ENCODE peak calls at places on chromosomes 11 and 22, in five cellular contexts. U is CD8-positive, alpha-beta T cell; C is pancreas; H is dorsolateral prefrontal cortex; Z is fibroblast of lung. G is an unnamed sample.

GRCh38 chr11:129222158-129222557 is 30.0 kb upstream of the ARHGAP32 start:
- DNase-seq in U (no peak), C (no peak), H (no peak), Z (no peak), G (no peak)

GRCh38 chr11:3008746-3009336 is 16.7 kb upstream of the NAP1L4 start:
- DNase-seq in U (no peak), C (no peak), H (no peak), Z (no peak), G (no peak)

GRCh38 chr11:33835143-33835878 is 56.6 kb downstream of the LMO2 start:
- DNase-seq in U (no peak), C (no peak), H (no peak), Z (peak), G (no peak)

GRCh38 chr22:38448945-38449745 is 5.9 kb downstream of the KCNJ4 start:
- DNase-seq in U (no peak), C (no peak), H (no peak), Z (no peak), G (no peak)

GRCh38 chr11:73576226-73576625 is 21.7 kb downstream of the FAM168A start:
- DNase-seq in U (no peak), C (no peak), H (no peak), Z (no peak), G (no peak)

GRCh38 chr11:95487391-95487790 is 256.4 kb upstream of the SESN3 start:
- DNase-seq in U (no peak), C (no peak), H (no peak), Z (peak), G (no peak)

GRCh38 chr11:47179655-47179991 is 2.9 kb upstream of the ARFGAP2 start:
- DNase-seq in U (no peak), C (no peak), H (no peak), Z (no peak), G (no peak)

GRCh38 chr11:134802116-134802515 is 390.1 kb upstream of the B3GAT1 start:
- DNase-seq in U (no peak), C (no peak), H (no peak), Z (no peak), G (no peak)

GRCh38 chr11:65770951-65771567 is 9.7 kb downstream of the AP5B1 start:
- DNase-seq in U (no peak), C (no peak), H (no peak), Z (no peak), G (no peak)

GRCh38 chr11:126514061-126514713 is 158.7 kb downstream of the ST3GAL4 start:
- DNase-seq in U (no peak), C (no peak), H (no peak), Z (no peak), G (no peak)

GRCh38 chr11:93000511-93001476 is 31.3 kb downstream of the MTNR1B start:
- DNase-seq in U (no peak), C (no peak), H (no peak), Z (peak), G (no peak)

GRCh38 chr22:41334215-41334614 is 32.9 kb downstream of the ZC3H7B start:
- DNase-seq in U (no peak), C (no peak), H (no peak), Z (no peak), G (no peak)

GRCh38 chr22:22870577-22871398 is 16.8 kb upstream of the IGLL5 start:
- DNase-seq in U (no peak), C (no peak), H (no peak), Z (no peak), G (no peak)

GRCh38 chr11:69213315-69213714 is 57.6 kb downstream of the SMIM38 start:
- DNase-seq in U (no peak), C (peak), H (no peak), Z (no peak), G (no peak)

GRCh38 chr22:48744283-48744641 is 1083.4 kb downstream of the BRD1 start:
- DNase-seq in U (no peak), C (peak), H (no peak), Z (no peak), G (no peak)

GRCh38 chr11:124865902-124866851 is 945 bp downstream of the ROBO3 start:
- DNase-seq in U (peak), C (no peak), H (no peak), Z (peak), G (no peak)

GRCh38 chr11:113896156-113896879 is 8.3 kb upstream of the HTR3B start:
- DNase-seq in U (peak), C (no peak), H (peak), Z (peak), G (no peak)

GRCh38 chr11:103338621-103339484 is 229.6 kb downstream of the DYNC2H1 start:
- DNase-seq in U (no peak), C (no peak), H (no peak), Z (peak), G (no peak)

GRCh38 chr22:18997925-18998315 is 61.8 kb upstream of the PRODH start:
- DNase-seq in U (no peak), C (no peak), H (peak), Z (no peak), G (no peak)
- H3K27ac ChIP-seq in U (no peak), C (no peak), H (no peak), Z (no peak), G (no peak)

GRCh38 chr22:42912049-42912448 is 55.0 kb upstream of the ARFGAP3 start:
- DNase-seq in U (no peak), C (no peak), H (no peak), Z (no peak), G (no peak)

GRCh38 chr22:42908082-42908746 is 51.1 kb upstream of the ARFGAP3 start:
- DNase-seq in U (no peak), C (no peak), H (no peak), Z (no peak), G (no peak)

GRCh38 chr22:42910221-42910942 is 53.3 kb upstream of the ARFGAP3 start:
- DNase-seq in U (no peak), C (no peak), H (no peak), Z (no peak), G (no peak)

GRCh38 chr22:42907404-42908081 is 50.5 kb upstream of the ARFGAP3 start:
- DNase-seq in U (no peak), C (no peak), H (no peak), Z (no peak), G (no peak)

DNA sequence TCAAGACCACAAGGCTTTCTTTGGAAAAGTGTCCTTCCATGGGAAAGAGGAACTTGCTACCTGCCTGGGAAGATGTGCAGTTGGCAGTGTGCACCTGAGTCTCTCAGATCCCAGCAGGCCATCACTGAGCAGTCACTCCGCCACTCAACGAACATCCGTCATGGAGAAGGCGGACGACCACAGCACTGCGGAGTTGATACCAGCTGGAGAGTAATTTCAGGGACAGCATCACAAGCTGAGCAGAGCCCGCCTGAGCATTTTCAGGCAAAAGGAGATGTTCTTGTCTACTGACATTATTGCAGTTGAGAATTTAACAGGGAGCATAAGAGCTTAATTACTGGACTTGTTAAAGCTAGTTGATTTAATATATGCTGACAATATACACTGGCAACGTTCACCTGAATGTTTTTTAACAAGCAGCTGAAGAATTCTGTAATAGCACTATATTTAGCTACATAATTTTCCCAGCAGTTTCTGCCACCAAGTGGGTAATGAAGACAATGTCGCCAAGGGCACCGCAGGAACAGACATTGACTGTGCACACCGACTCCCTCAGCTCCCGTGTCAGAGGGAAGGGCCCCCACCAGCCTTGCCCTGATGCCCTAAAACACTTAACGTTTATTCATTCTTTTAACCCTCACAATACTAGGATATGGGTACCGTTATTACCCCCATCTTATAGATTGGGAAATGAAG is 52.4 kb upstream of the ARFGAP3 start:
- DNase-seq in U (no peak), C (no peak), H (no peak), Z (no peak), G (no peak)
- H3K27ac ChIP-seq in U (no peak), C (no peak), H (no peak), Z (no peak), G (no peak)

DNA sequence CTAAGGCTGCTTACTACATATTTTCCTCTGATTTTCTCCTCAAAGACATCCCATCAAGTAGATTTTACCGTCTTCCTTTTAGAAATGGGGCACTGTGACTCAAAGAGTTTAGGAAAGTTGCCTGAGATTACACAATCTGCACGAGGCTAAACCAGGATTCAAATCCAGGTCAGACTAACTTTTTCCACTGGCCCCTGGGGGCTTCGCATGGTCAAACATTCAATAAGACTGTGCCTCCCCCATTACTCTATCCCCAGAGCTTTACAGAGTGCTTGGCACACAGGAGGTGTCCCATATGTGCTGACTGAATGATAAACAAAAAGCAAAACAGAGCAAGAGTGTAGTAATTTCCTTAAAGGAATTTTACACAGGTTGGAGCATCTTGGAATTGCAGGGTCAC is 118.1 kb upstream of the TEAD1 start:
- DNase-seq in U (no peak), C (no peak), H (no peak), Z (peak), G (no peak)
- H3K27ac ChIP-seq in U (no peak), C (no peak), H (no peak), Z (peak), G (no peak)

DNA sequence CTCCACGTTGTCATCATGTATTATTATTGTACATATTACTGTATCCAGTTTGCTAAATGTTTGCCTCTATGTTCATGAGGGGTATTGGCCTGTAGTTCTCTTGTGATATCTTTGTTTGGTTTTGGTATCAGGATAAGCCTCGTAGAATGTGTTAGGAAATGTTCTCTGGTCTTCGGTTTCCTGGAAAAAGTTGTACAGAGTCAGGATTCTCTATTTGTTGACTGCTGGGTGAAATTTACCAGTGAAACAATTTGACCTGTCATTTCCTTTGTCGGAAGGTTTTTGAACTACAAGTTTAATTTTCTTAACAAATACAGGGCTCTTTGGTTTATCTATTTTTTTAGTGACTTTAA is 23.2 kb upstream of the KRTAP5-6 start:
- DNase-seq in U (no peak), C (no peak), H (no peak), Z (no peak), G (no peak)
- H3K27ac ChIP-seq in U (no peak), C (no peak), H (no peak), Z (no peak), G (no peak)

GRCh38 chr11:8335186-8335585 is 71.5 kb upstream of the LMO1 start:
- DNase-seq in U (no peak), C (no peak), H (no peak), Z (no peak), G (no peak)

GRCh38 chr11:8337115-8337386 is 73.4 kb upstream of the LMO1 start:
- DNase-seq in U (no peak), C (no peak), H (no peak), Z (no peak), G (no peak)

GRCh38 chr11:8337396-8337795 is 73.7 kb upstream of the LMO1 start:
- DNase-seq in U (no peak), C (no peak), H (no peak), Z (no peak), G (no peak)

GRCh38 chr11:8335683-8336082 is 72.0 kb upstream of the LMO1 start:
- DNase-seq in U (no peak), C (no peak), H (no peak), Z (peak), G (no peak)

GRCh38 chr11:8336356-8337114 is 72.9 kb upstream of the LMO1 start:
- DNase-seq in U (no peak), C (no peak), H (no peak), Z (no peak), G (no peak)
- H3K27ac ChIP-seq in U (no peak), C (no peak), H (no peak), Z (no peak), G (no peak)